ENCODE peak calls at places on chromosomes 7 and 10, in six cellular contexts. T is GM12892, U is K562, W is H1, V is HepG2, R is GM12878. C is an unnamed sample.

GRCh38 chr7:132575987-132576722 is at the start of gene PLXNA4:
- DNase-seq in T (no peak), R (no peak), V (no peak), W (no peak), U (no peak), C (no peak)

GRCh38 chr7:6705959-6706665 is 635 bp downstream of the ZNF12 start:
- DNase-seq in T (no peak), V (peak), U (peak), R (no peak), W (no peak), C (peak)

GRCh38 chr7:17371656-17372524 is 73.4 kb downstream of the AHR start:
- DNase-seq in W (no peak), T (no peak), V (peak), U (no peak), R (no peak), C (no peak)

GRCh38 chr7:151404216-151405011 is 5.4 kb downstream of the WDR86 start:
- DNase-seq in W (no peak), U (peak), V (no peak), R (no peak), T (no peak), C (peak)

GRCh38 chr10:28411648-28412047 is 108.8 kb upstream of the MPP7 start:
- DNase-seq in V (no peak), T (no peak), W (no peak), U (no peak), R (no peak), C (no peak)

GRCh38 chr7:75921479-75921878 is 6.5 kb downstream of the POR start:
- DNase-seq in T (no peak), U (peak), V (no peak), R (no peak), W (no peak), C (no peak)

GRCh38 chr7:137694405-137694804 is 152.4 kb downstream of the DGKI start:
- DNase-seq in U (no peak), R (peak), W (no peak), V (no peak), T (no peak), C (no peak)

GRCh38 chr10:34333513-34333912 is 481.6 kb downstream of the PARD3 start:
- DNase-seq in W (no peak), R (no peak), V (no peak), T (no peak), U (no peak), C (no peak)

GRCh38 chr10:14327535-14327934 is 3.2 kb downstream of the FRMD4A start:
- DNase-seq in R (no peak), U (no peak), V (no peak), W (no peak), T (no peak), C (no peak)

GRCh38 chr10:124176309-124177179 is 83.1 kb upstream of the CHST15 start:
- DNase-seq in T (no peak), V (no peak), U (no peak), R (no peak), W (no peak), C (no peak)

GRCh38 chr7:93636276-93636675 is 61.8 kb upstream of the CALCR start:
- DNase-seq in W (no peak), V (no peak), T (no peak), U (no peak), R (no peak), C (no peak)

GRCh38 chr7:128867842-128868623 is 5.4 kb downstream of the ATP6V1F start:
- DNase-seq in U (no peak), W (no peak), R (no peak), T (no peak), V (no peak), C (no peak)

GRCh38 chr7:7731732-7732131 is 13.3 kb upstream of the RPA3 start:
- DNase-seq in T (no peak), W (no peak), U (no peak), V (peak), R (no peak), C (no peak)

GRCh38 chr7:22667562-22668239 is 59.3 kb upstream of the IL6 start:
- DNase-seq in V (no peak), R (no peak), W (peak), U (peak), T (no peak), C (no peak)

GRCh38 chr7:47301078-47301477 is 280.8 kb downstream of the TNS3 start:
- DNase-seq in V (no peak), T (no peak), W (no peak), R (no peak), U (no peak), C (no peak)

DNA sequence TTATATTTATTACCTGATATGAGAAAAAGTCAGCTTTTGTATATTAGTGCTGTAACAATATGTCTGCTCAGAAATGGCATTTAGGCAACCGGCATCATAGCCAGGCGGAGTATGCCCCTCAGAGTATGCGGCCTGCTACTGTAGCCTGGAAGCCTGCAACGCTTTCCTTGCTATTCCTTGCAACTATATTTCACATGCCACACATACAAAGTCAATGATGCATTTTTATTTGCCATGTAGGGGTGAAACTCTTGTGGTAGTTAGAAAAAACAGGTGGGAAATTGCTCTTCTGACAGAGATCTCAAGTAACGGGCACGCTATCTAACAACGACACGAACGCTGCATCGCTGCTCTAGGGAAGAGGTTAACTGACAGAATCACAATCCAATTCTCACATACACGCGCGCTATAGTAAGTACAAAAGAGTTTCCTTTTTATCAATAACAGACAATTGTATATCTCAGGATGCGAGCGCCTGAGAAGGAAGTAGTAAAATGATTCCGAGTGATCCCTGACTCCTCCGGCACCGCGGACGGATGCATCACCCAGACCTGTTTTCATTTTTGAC is 5.9 kb downstream of the EBF3 start:
- DNase-seq in V (no peak), W (no peak), U (no peak), R (no peak), T (no peak), C (no peak)
- TF ChIP-seq TAF1 in V (no peak), W (no peak), U (no peak), R (no peak), T (no peak), C (no peak)

DNA sequence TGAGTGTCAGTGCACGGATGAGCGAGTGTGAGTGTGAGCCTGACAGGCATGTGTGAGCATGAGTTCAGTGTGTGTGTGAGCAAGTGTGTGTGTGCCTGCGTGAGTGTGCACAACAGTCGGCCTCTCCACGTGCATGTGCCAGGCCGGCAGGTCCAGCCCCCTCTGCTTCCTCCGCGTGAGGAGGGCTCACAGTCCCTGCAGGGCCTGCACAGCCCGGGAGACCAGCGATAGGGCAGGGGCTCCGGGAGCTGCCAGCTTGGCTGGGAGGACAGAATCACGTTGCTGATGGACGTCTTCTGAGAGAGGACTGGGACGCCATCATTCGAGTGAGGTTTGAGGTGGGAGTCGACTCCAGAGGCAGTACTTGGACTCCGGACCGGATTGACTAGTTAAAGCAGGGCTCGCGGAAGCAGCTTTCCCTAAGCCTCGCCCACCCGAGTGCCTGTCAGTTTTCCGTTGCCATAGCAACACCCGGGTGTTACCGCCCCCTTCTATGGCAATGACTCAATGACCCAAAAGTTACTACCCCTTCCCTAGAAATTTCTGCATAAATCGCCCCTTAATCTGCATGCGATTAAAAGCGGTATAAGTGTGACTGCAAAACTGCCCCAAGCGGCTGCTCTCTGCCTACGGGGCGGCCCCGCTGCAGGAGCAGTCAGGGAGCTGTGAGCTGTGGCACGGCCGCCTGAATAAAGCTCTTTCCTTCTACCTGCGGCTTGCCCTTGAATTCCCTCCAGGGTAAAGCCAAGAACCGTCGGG is 19.7 kb upstream of the CFAP46 start:
- DNase-seq in T (no peak), W (peak), R (no peak), V (peak), U (no peak), C (peak)
- TF ChIP-seq POLR2AphosphoS5 in T (no peak), W (peak), R (no peak), V (no peak), U (no peak), C (no peak)

GRCh38 chr7:29565634-29565981 is 2.0 kb downstream of the PRR15 start:
- DNase-seq in W (no peak), R (no peak), T (no peak), U (no peak), V (no peak), C (no peak)

GRCh38 chr7:29565186-29565540 is 1.5 kb downstream of the PRR15 start:
- DNase-seq in R (no peak), U (no peak), T (no peak), V (no peak), W (no peak), C (no peak)

GRCh38 chr7:29563590-29564454 is at the start of gene PRR15:
- DNase-seq in U (no peak), T (no peak), R (no peak), V (peak), W (peak), C (peak)

GRCh38 chr7:29565982-29566746 is 2.5 kb downstream of the PRR15 start:
- DNase-seq in V (no peak), R (no peak), W (no peak), U (no peak), T (no peak), C (no peak)

GRCh38 chr7:29564455-29565185 is 985 bp downstream of the PRR15 start:
- DNase-seq in R (no peak), V (peak), T (no peak), U (no peak), W (no peak), C (peak)
- TF ChIP-seq POLR2A in R (no peak), V (no peak), T (no peak), U (no peak), W (no peak), C (no peak)

GRCh38 chr7:18755793-18756192 is 260.2 kb downstream of the HDAC9 start:
- DNase-seq in T (no peak), W (no peak), V (no peak), R (no peak), U (no peak), C (no peak)

GRCh38 chr7:18756378-18757050 is 261.0 kb downstream of the HDAC9 start:
- DNase-seq in W (no peak), R (no peak), V (no peak), U (no peak), T (no peak), C (no peak)

GRCh38 chr7:18761046-18761445 is 265.5 kb downstream of the HDAC9 start:
- DNase-seq in T (no peak), R (no peak), W (no peak), V (no peak), U (no peak), C (no peak)

GRCh38 chr7:18762189-18762588 is 266.6 kb downstream of the HDAC9 start:
- DNase-seq in U (no peak), R (no peak), V (no peak), W (no peak), T (no peak), C (no peak)

GRCh38 chr7:18760046-18760445 is 264.5 kb downstream of the HDAC9 start:
- DNase-seq in W (no peak), U (no peak), V (no peak), R (no peak), T (no peak), C (no peak)
- TF ChIP-seq TAF1 in W (no peak), U (no peak), V (no peak), R (no peak), T (no peak), C (no peak)

DNA sequence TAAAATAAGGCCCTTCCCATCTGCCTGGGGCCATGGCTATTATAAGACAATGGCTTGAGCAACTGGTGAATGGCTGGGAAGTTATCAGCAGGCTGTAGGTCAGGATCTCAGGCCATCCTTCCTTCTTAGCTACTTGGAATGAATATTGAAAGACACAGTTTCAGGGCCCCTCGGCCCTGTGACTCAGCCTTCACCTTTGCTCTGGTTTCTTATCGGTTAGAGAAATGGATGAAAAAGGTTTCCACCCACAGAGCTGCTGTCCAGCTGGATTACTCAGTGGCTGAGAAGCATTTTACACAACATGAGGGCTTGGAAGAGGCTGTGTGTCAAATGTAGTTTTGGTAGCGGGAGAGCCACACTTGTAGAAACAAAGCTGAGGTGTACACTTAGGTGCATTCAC is 9.4 kb downstream of the ACSL5 start:
- DNase-seq in T (no peak), W (no peak), R (no peak), U (peak), V (peak), C (no peak)
- TF ChIP-seq POLR2AphosphoS5 in T (no peak), W (no peak), R (no peak), U (peak), V (no peak), C (no peak)